ENCODE peak calls at places on chromosomes 13 and 19, in eight cellular contexts. O is naive thymus-derived CD4-positive, alpha-beta T cell; E is ovary; N is CD8-positive, alpha-beta T cell; C is effector memory CD4-positive, alpha-beta T cell; W is breast epithelium; R is A549; Q is cardiac muscle cell. H is an unnamed sample.
A peak's percentile ranks its signal among the peaks of the same experiment; 100 is the strongest.

GRCh38 chr19:41958367-41959055 is 610 bp downstream of the RABAC1 start:
- DNase-seq in O (peak; percentile 73), E (peak; percentile 79), N (peak; percentile 80), C (peak; percentile 77), W (peak; percentile 87), R (peak; percentile 87), Q (peak; percentile 74), H (peak; percentile 76)

GRCh38 chr13:113485545-113485944 is 5.0 kb downstream of the DCUN1D2 start:
- DNase-seq in O (no peak), E (no peak), N (no peak), C (no peak), W (no peak), R (no peak), Q (no peak), H (no peak)

GRCh38 chr13:94858856-94859811 is 146.8 kb upstream of the SOX21 start:
- DNase-seq in O (no peak), E (peak; percentile 75), N (no peak), C (no peak), W (no peak), R (no peak), Q (peak; percentile 87), H (no peak)

GRCh38 chr19:13600802-13601201 is 94.5 kb upstream of the CACNA1A start:
- DNase-seq in O (no peak), E (no peak), N (no peak), C (no peak), W (no peak), R (no peak), Q (no peak), H (no peak)

GRCh38 chr19:16509141-16510061 is 13.2 kb downstream of the C19orf44 start:
- DNase-seq in O (no peak), E (no peak), N (no peak), C (no peak), W (no peak), R (no peak), Q (peak; percentile 77), H (no peak)

GRCh38 chr13:53200498-53201453 is 172.2 kb downstream of the OLFM4 start:
- DNase-seq in O (no peak), E (no peak), N (no peak), C (no peak), W (peak; percentile 60), R (no peak), Q (peak; percentile 58), H (no peak)

GRCh38 chr19:45135176-45135575 is 25.6 kb downstream of the NKPD1 start:
- DNase-seq in O (no peak), E (no peak), N (no peak), C (no peak), W (no peak), R (no peak), Q (no peak), H (no peak)

GRCh38 chr13:88908896-88909535 is 1237.8 kb downstream of the SLITRK5 start:
- DNase-seq in O (no peak), E (no peak), N (no peak), C (no peak), W (no peak), R (no peak), Q (no peak), H (no peak)

GRCh38 chr13:95553614-95554385 is 1.3 kb downstream of the CLDN10 start:
- DNase-seq in O (no peak), E (no peak), N (no peak), C (no peak), W (no peak), R (no peak), Q (peak; percentile 24), H (no peak)

GRCh38 chr19:4909172-4909896 is at the start of gene UHRF1:
- DNase-seq in O (no peak), E (no peak), N (no peak), C (no peak), W (no peak), R (peak; percentile 52), Q (no peak), H (peak; percentile 93)

GRCh38 chr19:19185853-19186728 is 5.9 kb downstream of the BORCS8 start:
- DNase-seq in O (peak; percentile 70), E (no peak), N (peak; percentile 69), C (peak; percentile 54), W (no peak), R (peak; percentile 61), Q (peak; percentile 56), H (peak; percentile 68)

GRCh38 chr13:91346848-91347211 is 657 bp upstream of the MIR17HG start:
- DNase-seq in O (no peak), E (peak; percentile 8), N (peak; percentile 32), C (peak; percentile 14), W (no peak), R (peak; percentile 18), Q (peak; percentile 10), H (peak; percentile 75)

GRCh38 chr13:67366533-67366932 is 136.4 kb upstream of the PCDH9 start:
- DNase-seq in O (no peak), E (no peak), N (no peak), C (no peak), W (no peak), R (peak; percentile 11), Q (peak; percentile 52), H (no peak)

GRCh38 chr19:45153339-45154063 is 7.3 kb downstream of the NKPD1 start:
- DNase-seq in O (peak; percentile 36), E (peak; percentile 62), N (peak; percentile 38), C (peak; percentile 15), W (no peak), R (no peak), Q (peak; percentile 68), H (no peak)

GRCh38 chr19:11749751-11750150 is 11.0 kb upstream of the ZNF823 start:
- DNase-seq in O (no peak), E (no peak), N (no peak), C (no peak), W (no peak), R (no peak), Q (no peak), H (no peak)

GRCh38 chr19:34430738-34431625 is 2.8 kb downstream of the UBA2 start:
- DNase-seq in O (peak; percentile 51), E (no peak), N (peak; percentile 49), C (peak; percentile 23), W (no peak), R (peak; percentile 84), Q (peak; percentile 68), H (peak; percentile 60)

GRCh38 chr19:38676878-38677646 is 29.6 kb downstream of the ACTN4 start:
- DNase-seq in O (no peak), E (no peak), N (no peak), C (no peak), W (no peak), R (no peak), Q (no peak), H (no peak)

GRCh38 chr19:38675611-38676010 is 28.2 kb downstream of the ACTN4 start:
- DNase-seq in O (no peak), E (no peak), N (no peak), C (no peak), W (no peak), R (no peak), Q (no peak), H (no peak)

GRCh38 chr19:38676023-38676877 is 28.8 kb downstream of the ACTN4 start:
- DNase-seq in O (no peak), E (peak; percentile 57), N (no peak), C (no peak), W (no peak), R (no peak), Q (peak; percentile 77), H (no peak)

GRCh38 chr19:38673030-38673429 is 25.6 kb downstream of the ACTN4 start:
- DNase-seq in O (no peak), E (no peak), N (no peak), C (no peak), W (no peak), R (no peak), Q (no peak), H (no peak)

GRCh38 chr19:38674388-38675133 is 27.1 kb downstream of the ACTN4 start:
- DNase-seq in O (no peak), E (no peak), N (no peak), C (no peak), W (no peak), R (no peak), Q (no peak), H (no peak)
- H3K27ac ChIP-seq in O (no peak overlapping the region), E (peak overlapping the region; percentile 18), N (no peak overlapping the region), C (no peak overlapping the region), W (peak overlapping the region; percentile 94), R (peak overlapping the region; percentile 8), Q (peak overlapping the region; percentile 94), H (no peak overlapping the region)

GRCh38 chr19:2185734-2186070 is 22.0 kb downstream of the DOT1L start:
- DNase-seq in O (no peak), E (no peak), N (no peak), C (no peak), W (no peak), R (no peak), Q (no peak), H (no peak)
- H3K27ac ChIP-seq in O (no peak overlapping the region), E (no peak overlapping the region), N (no peak overlapping the region), C (no peak overlapping the region), W (peak overlapping the region; percentile 77), R (no peak overlapping the region), Q (peak overlapping the region; percentile 95), H (no peak overlapping the region)

DNA sequence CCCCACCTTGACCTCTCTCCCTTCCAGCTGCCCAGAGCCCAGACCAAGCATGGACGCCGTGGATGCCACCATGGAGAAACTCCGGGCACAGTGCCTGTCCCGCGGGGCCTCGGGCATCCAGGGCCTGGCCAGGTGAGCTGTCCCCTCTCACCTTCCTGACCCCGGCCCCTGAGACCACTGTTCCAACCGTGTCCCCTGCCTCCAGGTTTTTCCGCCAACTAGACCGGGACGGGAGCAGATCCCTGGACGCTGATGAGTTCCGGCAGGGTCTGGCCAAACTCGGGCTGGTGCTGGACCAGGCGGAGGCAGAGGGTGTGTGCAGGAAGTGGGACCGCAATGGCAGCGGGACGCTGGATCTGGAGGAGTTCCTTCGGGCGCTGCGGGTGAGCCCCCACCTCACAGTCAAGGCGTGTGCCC is 312 bp downstream of the CAPS start:
- DNase-seq in O (no peak), E (no peak), N (no peak), C (no peak), W (no peak), R (no peak), Q (no peak), H (no peak)
- H3K27ac ChIP-seq in O (no peak overlapping the region), E (no peak overlapping the region), N (no peak overlapping the region), C (no peak overlapping the region), W (peak overlapping the region; percentile 67), R (peak overlapping the region; percentile 59), Q (peak overlapping the region; percentile 15), H (no peak overlapping the region)

DNA sequence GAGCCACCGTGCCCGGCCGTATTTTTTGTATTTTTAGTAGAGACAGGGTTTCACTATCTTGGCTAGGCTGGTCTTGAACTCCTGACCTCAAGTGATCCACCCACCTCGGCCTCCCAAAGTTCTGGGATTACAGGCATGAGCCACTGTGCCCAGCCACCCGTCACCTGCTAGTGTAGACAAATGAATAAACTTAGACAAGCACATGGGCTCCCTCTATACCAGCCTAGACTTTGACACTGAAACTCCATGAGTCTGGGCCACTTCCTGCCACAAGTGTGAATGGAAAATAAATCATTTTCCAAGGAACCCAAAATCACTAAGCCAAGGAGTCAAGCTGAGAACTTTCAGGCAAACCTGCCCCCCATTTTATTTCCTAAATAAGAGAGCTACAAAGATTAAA is 27.0 kb upstream of the TPT1 start:
- DNase-seq in O (no peak), E (no peak), N (no peak), C (no peak), W (no peak), R (no peak), Q (no peak), H (no peak)
- H3K27ac ChIP-seq in O (no peak overlapping the region), E (no peak overlapping the region), N (no peak overlapping the region), C (peak overlapping the region; percentile 65), W (peak overlapping the region; percentile 20), R (no peak overlapping the region), Q (no peak overlapping the region), H (no peak overlapping the region)

H was measured in DND-41.